ENCODE peak calls at places on chromosomes 5 and 9, in five cellular contexts. S is nephron progenitor cell, E is hippocampal formation, X is COR-L47, O is hepatic stellate cell. H is an unnamed sample.

GRCh38 chr5:149581931-149582768 is 852 bp downstream of the ARHGEF37 start:
- DNase-seq in S (no peak), E (peak; percentile 19), X (peak; percentile 59), O (no peak), H (peak; percentile 93)

GRCh38 chr5:159458217-159458711 is 128.0 kb upstream of the IL12B start:
- DNase-seq in S (no peak), E (no peak), X (no peak), O (no peak), H (no peak)

GRCh38 chr9:4979224-4979623 is 5.8 kb upstream of the JAK2 start:
- DNase-seq in S (no peak), E (no peak), X (no peak), O (no peak), H (no peak)

GRCh38 chr5:123365163-123365562 is 58.0 kb downstream of the CEP120 start:
- DNase-seq in S (no peak), E (no peak), X (no peak), O (no peak), H (no peak)

GRCh38 chr9:92327283-92327850 is 1.6 kb downstream of the CENPP start:
- DNase-seq in S (no peak), E (no peak), X (no peak), O (no peak), H (no peak)

GRCh38 chr9:77846957-77847574 is 184.5 kb downstream of the GNAQ start:
- DNase-seq in S (no peak), E (no peak), X (peak; percentile 9), O (peak; percentile 24), H (peak; percentile 81)

GRCh38 chr5:171462136-171462927 is 42.9 kb downstream of the FGF18 start:
- DNase-seq in S (no peak), E (no peak), X (no peak), O (no peak), H (no peak)

GRCh38 chr5:132046915-132047314 is 13.5 kb upstream of the IL3 start:
- DNase-seq in S (no peak), E (no peak), X (no peak), O (no peak), H (no peak)

GRCh38 chr5:124394700-124395099 is 351.7 kb downstream of the ZNF608 start:
- DNase-seq in S (no peak), E (peak; percentile 28), X (no peak), O (no peak), H (no peak)

GRCh38 chr9:69223605-69224004 is 49.5 kb downstream of the TJP2 start:
- DNase-seq in S (peak; percentile 40), E (no peak), X (peak; percentile 39), O (peak; percentile 78), H (peak; percentile 72)

GRCh38 chr9:124354364-124355031 is 60.7 kb downstream of the PSMB7 start:
- DNase-seq in S (no peak), E (no peak), X (no peak), O (no peak), H (no peak)

GRCh38 chr9:119477197-119477596 is 108.0 kb upstream of the BRINP1 start:
- DNase-seq in S (no peak), E (no peak), X (no peak), O (no peak), H (no peak)